ENCODE peak calls at places on chromosomes 1 and 21, in six cellular contexts. Q, K, X, A, Y and W are unnamed samples.

GRCh38 chr1:30008998-30009657 is 714.3 kb downstream of the MATN1 start:
- DNase-seq in X (peak), Y (no peak), K (no peak), Q (no peak), A (no peak), W (no peak)

GRCh38 chr1:185291647-185292046 is 25.4 kb downstream of the IVNS1ABP start:
- DNase-seq in A (no peak), X (no peak), Y (no peak), Q (no peak), K (no peak), W (no peak)

GRCh38 chr1:184412472-184412871 is 25.6 kb downstream of the C1orf21 start:
- DNase-seq in X (no peak), K (no peak), A (no peak), Y (no peak), Q (no peak), W (no peak)

GRCh38 chr1:164999135-164999534 is 357.4 kb downstream of the LMX1A start:
- DNase-seq in A (no peak), Y (no peak), K (no peak), X (no peak), Q (no peak), W (no peak)

GRCh38 chr1:3409737-3410434 is 44.6 kb upstream of the ARHGEF16 start:
- DNase-seq in Y (peak), A (peak), Q (peak), X (no peak), K (peak), W (no peak)

GRCh38 chr1:21613072-21613867 is 55.9 kb downstream of the RAP1GAP start:
- DNase-seq in K (no peak), A (no peak), Q (no peak), X (no peak), Y (no peak), W (no peak)

GRCh38 chr1:119080586-119080985 is 59.9 kb downstream of the WARS2 start:
- DNase-seq in K (no peak), X (peak), A (peak), Y (no peak), Q (no peak), W (no peak)

GRCh38 chr1:61270761-61271411 is 188.5 kb downstream of the NFIA start:
- DNase-seq in Y (no peak), X (no peak), Q (no peak), A (no peak), K (no peak), W (no peak)

DNA sequence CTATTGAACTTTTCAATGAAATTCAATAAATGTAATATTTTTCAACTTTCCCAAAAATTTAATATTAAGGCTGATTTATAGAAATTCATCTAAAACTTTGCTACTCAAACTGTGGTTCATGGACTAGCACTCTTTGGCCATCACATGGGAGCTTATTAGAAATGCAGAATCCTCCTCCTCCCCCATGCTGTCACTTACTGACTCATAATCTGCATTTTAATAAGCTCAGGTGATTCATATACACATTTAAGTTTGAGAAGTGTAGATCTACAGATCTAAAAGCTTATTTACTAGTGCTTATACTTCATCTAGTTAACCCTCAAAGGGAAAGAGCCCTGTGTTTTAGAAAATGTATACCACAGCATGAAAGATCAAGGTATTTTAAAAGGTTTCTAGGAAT is 84.3 kb downstream of the HS2ST1 start:
- DNase-seq in K (no peak), Q (no peak), Y (no peak), A (no peak), X (no peak), W (no peak)
- TF ChIP-seq CTCF in K (no peak), Q (no peak), Y (no peak), A (no peak), X (no peak), W (no peak)

GRCh38 chr1:43979261-43979527 is 184 bp downstream of the B4GALT2 start:
- DNase-seq in A (no peak), Q (no peak), Y (no peak), K (no peak), X (no peak), W (no peak)
- H3K4me3 ChIP-seq in A (peak), Q (peak), Y (peak), K (peak), X (peak), W (peak)

GRCh38 chr1:163874070-163874469 is 552.3 kb downstream of the NUF2 start:
- DNase-seq in K (no peak), Y (no peak), Q (no peak), A (no peak), X (no peak), W (no peak)
- TF ChIP-seq CTCF in K (no peak), Y (no peak), Q (no peak), A (no peak), X (peak), W (no peak)

DNA sequence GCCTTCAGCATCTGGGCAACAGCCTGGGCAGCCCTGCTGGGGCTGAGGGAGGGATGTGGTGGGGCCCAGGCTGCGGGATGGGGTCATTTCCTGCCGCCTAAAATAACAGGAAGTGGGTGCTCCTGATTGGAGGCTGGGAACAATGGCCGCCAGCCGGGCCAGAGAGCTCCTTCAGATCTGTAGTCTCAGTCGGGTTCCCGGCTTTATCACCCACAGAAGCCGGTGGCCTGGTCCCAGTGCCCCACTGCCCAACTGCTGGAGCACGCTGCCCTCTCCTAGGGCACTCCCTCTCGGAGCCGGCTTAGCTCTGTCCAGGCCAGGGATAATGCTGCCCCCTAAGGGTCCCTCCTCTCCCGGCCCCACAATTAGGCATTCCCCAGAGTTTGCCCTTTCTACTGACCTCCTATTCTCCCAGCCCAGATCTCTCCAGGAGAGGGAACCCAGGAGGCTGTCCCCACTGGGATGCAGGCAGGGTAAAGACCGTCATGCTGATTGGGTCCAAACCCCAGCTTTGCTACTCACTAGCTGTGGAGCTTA is 5.1 kb downstream of the MAP7D1 start:
- DNase-seq in A (peak), X (no peak), K (no peak), Y (peak), Q (no peak), W (no peak)
- H3K4me3 ChIP-seq in A (peak), X (peak), K (no peak), Y (peak), Q (peak), W (peak)

DNA sequence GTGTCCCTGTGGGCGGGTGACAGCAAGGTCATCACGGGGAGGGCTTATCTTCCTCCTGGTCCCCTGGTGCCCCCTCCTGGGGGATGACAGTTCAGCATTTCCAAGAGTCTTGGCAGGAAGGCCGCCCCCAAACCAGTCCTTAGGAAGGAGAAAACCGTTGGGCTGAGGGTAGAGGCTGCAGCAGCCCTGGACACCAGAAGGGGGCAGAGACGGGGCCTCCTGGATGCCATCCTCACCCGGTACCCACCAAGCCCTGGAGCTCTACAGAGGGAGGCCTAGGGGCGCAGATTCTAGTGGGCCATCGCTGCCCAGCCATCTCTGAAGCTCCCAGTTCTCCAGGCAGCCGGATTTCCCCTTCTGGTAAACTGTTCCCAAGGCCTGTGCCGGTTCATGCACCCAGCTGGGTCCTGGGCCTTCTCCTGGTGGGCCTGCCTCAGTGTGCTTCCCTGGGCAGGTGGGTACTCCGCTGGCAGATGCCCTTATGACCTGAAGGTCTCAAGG is 14.8 kb upstream of the ZNF669 start:
- DNase-seq in Y (no peak), K (no peak), A (no peak), Q (no peak), X (no peak), W (no peak)
- TF ChIP-seq CTCF in Y (no peak), K (no peak), A (no peak), Q (peak), X (peak), W (no peak)

GRCh38 chr1:210600421-210601195 is 271.9 kb downstream of the HHAT start:
- DNase-seq in Y (no peak), K (no peak), A (no peak), X (no peak), Q (no peak), W (no peak)

GRCh38 chr1:210594605-210595004 is 265.9 kb downstream of the HHAT start:
- DNase-seq in A (no peak), X (no peak), Y (no peak), Q (no peak), K (no peak), W (no peak)

GRCh38 chr1:210596641-210597040 is 267.9 kb downstream of the HHAT start:
- DNase-seq in X (no peak), K (no peak), A (no peak), Q (no peak), Y (no peak), W (no peak)

GRCh38 chr1:210597555-210598134 is 268.9 kb downstream of the HHAT start:
- DNase-seq in A (no peak), Y (no peak), X (peak), Q (no peak), K (no peak), W (no peak)

GRCh38 chr1:210598135-210598652 is 269.5 kb downstream of the HHAT start:
- DNase-seq in Q (no peak), Y (no peak), A (peak), K (peak), X (peak), W (peak)
- H3K4me3 ChIP-seq in Q (no peak), Y (no peak), A (no peak), K (no peak), X (no peak), W (peak)

GRCh38 chr1:205343431-205344009 is 13.2 kb downstream of the KLHDC8A start:
- DNase-seq in Q (no peak), K (peak), X (no peak), Y (no peak), A (no peak), W (no peak)
- TF ChIP-seq CTCF in Q (no peak), K (peak), X (peak), Y (no peak), A (peak), W (no peak)

GRCh38 chr21:42474043-42474831 is 21.8 kb downstream of the RSPH1 start:
- DNase-seq in K (no peak), Y (no peak), X (no peak), A (peak), Q (peak), W (no peak)
- H3K4me3 ChIP-seq in K (no peak), Y (no peak), X (no peak), A (no peak), Q (no peak), W (no peak)

GRCh38 chr1:117534995-117535467 is 70.8 kb upstream of the TENT5C start:
- DNase-seq in K (peak), Y (peak), X (peak), A (no peak), Q (peak), W (no peak)
- TF ChIP-seq CTCF in K (peak), Y (peak), X (peak), A (peak), Q (peak), W (peak)